ENCODE peak calls at places on chromosomes 13 and 19, in ten cellular contexts. Z is GM23338, W is MCF 10A, T is GM12864, E is nephron progenitor cell, F is AG09319, C is left lung, P is heart right ventricle, M is ovary, D is brain microvascular endothelial cell. J is an unnamed sample.
A peak's percentile ranks its signal among the peaks of the same experiment; 100 is the strongest.

GRCh38 chr13:46491641-46492040 is 61.3 kb upstream of the LRCH1 start:
- DNase-seq in M (no peak), P (no peak), C (no peak), W (peak; percentile 28), E (no peak), T (no peak), D (no peak), F (no peak), Z (no peak), J (no peak)

GRCh38 chr19:45251452-45252354 is 632 bp downstream of the MARK4 start:
- DNase-seq in Z (peak; percentile 61), F (no peak), P (no peak), D (no peak), E (peak; percentile 52), T (no peak), M (peak; percentile 28), W (no peak), C (peak; percentile 81), J (peak; percentile 76)

GRCh38 chr19:2359992-2360875 is at the start of gene TMPRSS9:
- DNase-seq in E (no peak), M (no peak), P (no peak), Z (no peak), W (no peak), D (no peak), F (no peak), T (no peak), C (no peak), J (no peak)

GRCh38 chr13:51276684-51277083 is 54.5 kb downstream of the FAM124A start:
- DNase-seq in Z (no peak), M (no peak), P (no peak), C (no peak), T (no peak), D (no peak), W (peak; percentile 35), E (no peak), F (no peak), J (peak; percentile 17)

GRCh38 chr19:13169769-13170168 is 19.6 kb downstream of the IER2 start:
- DNase-seq in T (no peak), W (peak; percentile 84), F (no peak), C (no peak), P (no peak), E (no peak), D (peak; percentile 40), Z (no peak), M (no peak), J (no peak)

GRCh38 chr13:113813749-113814434 is 50.0 kb downstream of the GAS6 start:
- DNase-seq in Z (no peak), T (no peak), E (no peak), P (no peak), D (no peak), M (peak; percentile 73), F (no peak), W (no peak), C (peak; percentile 79), J (no peak)

GRCh38 chr13:22451345-22451744 is 729.4 kb upstream of the SGCG start:
- DNase-seq in P (peak; percentile 19), T (no peak), D (no peak), E (peak; percentile 14), C (no peak), M (no peak), F (no peak), W (no peak), Z (peak; percentile 29), J (no peak)

GRCh38 chr13:110236831-110237261 is 70.1 kb downstream of the COL4A1 start:
- DNase-seq in M (no peak), T (no peak), Z (no peak), E (no peak), F (no peak), W (no peak), P (peak; percentile 66), D (no peak), C (no peak), J (no peak)

GRCh38 chr13:62357887-62358645 is 942.4 kb upstream of the PCDH20 start:
- DNase-seq in T (peak; percentile 5), C (no peak), W (peak; percentile 74), M (no peak), Z (peak; percentile 89), P (no peak), F (peak; percentile 2), D (peak; percentile 12), E (peak; percentile 47), J (peak; percentile 88)

GRCh38 chr19:50510121-50510670 is 795 bp downstream of the JOSD2 start:
- DNase-seq in T (no peak), E (no peak), F (no peak), C (peak; percentile 79), D (no peak), P (no peak), Z (no peak), W (no peak), M (no peak), J (no peak)

GRCh38 chr19:12666305-12667048 is at the start of the genes MAN2B1 and WDR83:
- DNase-seq in P (peak; percentile 76), E (peak; percentile 87), W (peak; percentile 78), F (peak; percentile 12), C (peak; percentile 93), D (peak; percentile 42), T (no peak), M (peak; percentile 66), Z (peak; percentile 94), J (peak; percentile 95)

GRCh38 chr13:41427700-41428099 is 29.6 kb upstream of the RGCC start:
- DNase-seq in D (no peak), W (no peak), F (no peak), T (no peak), C (no peak), Z (no peak), M (no peak), P (no peak), E (no peak), J (no peak)

GRCh38 chr19:10420444-10421239 is at the start of gene PDE4A:
- DNase-seq in W (peak; percentile 40), C (peak; percentile 83), T (no peak), E (peak; percentile 79), M (no peak), F (no peak), D (no peak), P (no peak), Z (peak; percentile 69), J (peak; percentile 85)

GRCh38 chr19:32876236-32876918 is 6.8 kb upstream of the SLC7A9 start:
- DNase-seq in F (no peak), W (no peak), M (no peak), P (no peak), C (no peak), Z (no peak), E (no peak), T (no peak), D (no peak), J (no peak)

GRCh38 chr19:5631511-5632240 is 8.8 kb downstream of the SAFB start:
- DNase-seq in P (no peak), F (no peak), Z (no peak), M (no peak), W (no peak), D (no peak), C (no peak), E (no peak), T (no peak), J (no peak)
- TF ChIP-seq CTCF in P (no peak), F (no peak), Z (no peak), M (no peak), W (no peak), D (no peak), C (no peak), E (no peak), T (no peak), J (no peak)

DNA sequence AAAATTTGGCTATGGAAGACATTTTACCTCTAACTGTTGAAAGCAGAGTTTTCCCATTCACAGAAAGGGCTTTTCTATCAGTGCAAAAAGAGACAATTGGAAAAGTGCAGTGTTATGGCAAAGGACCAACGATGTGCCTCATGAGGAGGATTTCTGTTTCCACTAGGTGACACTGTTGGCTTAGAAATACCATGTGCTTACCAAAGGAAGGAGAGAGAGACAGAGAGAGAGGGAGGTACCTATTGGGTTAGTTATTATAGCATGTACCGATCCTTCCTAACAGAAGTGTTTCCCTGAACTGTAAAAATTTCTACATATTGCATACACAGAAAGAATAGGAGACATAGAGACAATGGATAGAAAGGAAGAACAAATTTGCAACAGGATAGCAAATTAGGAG is 23.9 kb upstream of the PSG4 start:
- DNase-seq in P (no peak), F (no peak), E (no peak), Z (peak; percentile 52), W (peak; percentile 43), C (no peak), T (no peak), M (no peak), D (peak; percentile 25), J (no peak)
- TF ChIP-seq CTCF in P (no peak), F (peak; percentile 15), E (no peak), Z (peak; percentile 48), W (peak; percentile 33), C (no peak), T (no peak), M (no peak), D (peak; percentile 19), J (no peak)

GRCh38 chr13:94674609-94675348 is 37.6 kb downstream of the SOX21 start:
- DNase-seq in M (no peak), Z (peak; percentile 94), P (peak; percentile 27), E (peak; percentile 75), T (no peak), W (peak; percentile 69), D (peak; percentile 26), F (peak; percentile 8), C (no peak), J (peak; percentile 90)
- TF ChIP-seq CTCF in M (no peak), Z (peak; percentile 78), P (peak; percentile 52), E (peak; percentile 72), T (peak; percentile 84), W (peak; percentile 70), D (peak; percentile 85), F (peak; percentile 69), C (peak; percentile 63), J (peak; percentile 94)

GRCh38 chr19:58326914-58327726 is at the start of gene ZSCAN22:
- DNase-seq in E (peak; percentile 96), W (peak; percentile 98), Z (peak; percentile 99), M (peak; percentile 95), D (peak; percentile 97), T (peak; percentile 86), F (peak; percentile 78), P (peak; percentile 98), C (peak; percentile 97), J (peak; percentile 99)

GRCh38 chr19:58330458-58330857 is 3.7 kb downstream of the ZSCAN22 start:
- DNase-seq in W (peak; percentile 73), Z (peak; percentile 30), T (no peak), E (no peak), F (no peak), C (no peak), P (no peak), D (peak; percentile 59), M (no peak), J (no peak)

GRCh38 chr19:58325623-58326022 is 1.2 kb upstream of the ZSCAN22 start:
- DNase-seq in F (no peak), W (no peak), D (peak; percentile 23), T (no peak), M (no peak), E (no peak), Z (no peak), C (no peak), P (no peak), J (no peak)

GRCh38 chr19:58326501-58326913 is 287 bp upstream of the ZSCAN22 start:
- DNase-seq in E (no peak), T (no peak), M (no peak), C (no peak), F (no peak), P (no peak), Z (no peak), D (no peak), W (no peak), J (no peak)

DNA sequence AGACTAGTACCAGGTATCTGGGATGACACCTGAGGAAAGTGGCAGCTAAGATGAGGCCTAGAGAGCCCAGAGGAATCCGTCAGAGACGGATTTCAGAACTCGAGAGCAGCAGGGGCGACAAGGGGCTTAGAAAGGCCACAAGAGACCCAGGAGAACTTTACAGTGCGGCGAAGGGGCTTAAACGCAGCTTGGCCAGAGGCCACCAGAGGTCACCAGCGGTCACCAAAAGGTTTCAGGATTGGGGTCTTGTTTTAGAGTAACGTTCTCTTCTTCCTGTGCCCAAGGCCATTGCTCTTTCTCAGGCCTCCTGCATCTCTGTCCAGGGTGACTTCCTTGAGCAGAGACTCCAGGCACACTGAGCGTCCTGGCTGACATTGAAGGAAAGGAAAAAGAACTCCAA is 2.2 kb downstream of the ZSCAN22 start:
- DNase-seq in D (no peak), F (no peak), E (peak; percentile 70), C (no peak), W (no peak), M (no peak), P (no peak), Z (peak; percentile 83), T (no peak), J (peak; percentile 92)
- TF ChIP-seq CTCF in D (peak; percentile 22), F (no peak), E (peak; percentile 52), C (no peak), W (peak; percentile 22), M (no peak), P (no peak), Z (peak; percentile 61), T (peak; percentile 51), J (peak; percentile 82)